ENCODE peak calls at places on chromosomes 16 and 17, in five cellular contexts. One of them, this sample, is unnamed.
A peak's percentile ranks its signal among the peaks of the same experiment; 100 is the strongest.

GRCh38 chr17:29585080-29585751 is 4.2 kb downstream of the GIT1 start:
- DNase-seq in neuronal stem cell: no peak
- DNase-seq in PC-9: peak; percentile 26
- DNase-seq in A549: no peak
- DNase-seq in PC-3: no peak
- DNase-seq in this sample: no peak

GRCh38 chr17:19447085-19447583 is 36.1 kb downstream of the RNF112 start:
- DNase-seq in neuronal stem cell: peak; percentile 83
- DNase-seq in PC-9: peak; percentile 53
- DNase-seq in A549: peak; percentile 80
- DNase-seq in PC-3: peak; percentile 90
- DNase-seq in this sample: peak; percentile 75

GRCh38 chr16:86086471-86086870 is 187.5 kb downstream of the IRF8 start:
- DNase-seq in neuronal stem cell: no peak
- DNase-seq in PC-9: no peak
- DNase-seq in A549: no peak
- DNase-seq in PC-3: no peak
- DNase-seq in this sample: no peak

GRCh38 chr16:28213396-28213795 is 1.6 kb upstream of the XPO6 start:
- DNase-seq in neuronal stem cell: no peak
- DNase-seq in PC-9: no peak
- DNase-seq in A549: no peak
- DNase-seq in PC-3: no peak
- DNase-seq in this sample: no peak

GRCh38 chr17:34241062-34241461 is 14.0 kb upstream of the CCL2 start:
- DNase-seq in neuronal stem cell: no peak
- DNase-seq in PC-9: no peak
- DNase-seq in A549: no peak
- DNase-seq in PC-3: no peak
- DNase-seq in this sample: no peak

GRCh38 chr17:3798273-3799180 is 2.5 kb downstream of the ITGAE start:
- DNase-seq in neuronal stem cell: no peak
- DNase-seq in PC-9: no peak
- DNase-seq in A549: no peak
- DNase-seq in PC-3: peak; percentile 13
- DNase-seq in this sample: no peak

GRCh38 chr17:16933317-16934132 is 38.4 kb downstream of the TNFRSF13B start:
- DNase-seq in neuronal stem cell: no peak
- DNase-seq in PC-9: peak; percentile 52
- DNase-seq in A549: no peak
- DNase-seq in PC-3: peak; percentile 22
- DNase-seq in this sample: no peak

GRCh38 chr17:61635913-61636432 is 45.0 kb upstream of the NACA2 start:
- DNase-seq in neuronal stem cell: peak; percentile 21
- DNase-seq in PC-9: peak; percentile 43
- DNase-seq in A549: no peak
- DNase-seq in PC-3: peak; percentile 86
- DNase-seq in this sample: peak; percentile 9

GRCh38 chr16:57889960-57890751 is 80.8 kb downstream of the CNGB1 start:
- DNase-seq in neuronal stem cell: no peak
- DNase-seq in PC-9: no peak
- DNase-seq in A549: no peak
- DNase-seq in PC-3: no peak
- DNase-seq in this sample: no peak

GRCh38 chr16:29767062-29767461 is 11.0 kb upstream of the ZG16 start:
- DNase-seq in neuronal stem cell: no peak
- DNase-seq in PC-9: no peak
- DNase-seq in A549: no peak
- DNase-seq in PC-3: no peak
- DNase-seq in this sample: no peak

GRCh38 chr17:38353668-38354067 is 2.0 kb downstream of the SOCS7 start:
- DNase-seq in neuronal stem cell: no peak
- DNase-seq in PC-9: no peak
- DNase-seq in A549: no peak
- DNase-seq in PC-3: no peak
- DNase-seq in this sample: no peak

GRCh38 chr16:75566889-75567255 is 693 bp downstream of the GABARAPL2 start:
- DNase-seq in neuronal stem cell: no peak
- DNase-seq in PC-9: no peak
- DNase-seq in A549: no peak
- DNase-seq in PC-3: no peak
- DNase-seq in this sample: peak; percentile 17

GRCh38 chr17:48717367-48718161 is 4.8 kb downstream of the PRAC1 start:
- DNase-seq in neuronal stem cell: no peak
- DNase-seq in PC-9: no peak
- DNase-seq in A549: no peak
- DNase-seq in PC-3: peak; percentile 44
- DNase-seq in this sample: no peak

GRCh38 chr17:82938486-82939212 is 98.8 kb upstream of the ZNF750 start:
- DNase-seq in neuronal stem cell: no peak
- DNase-seq in PC-9: no peak
- DNase-seq in A549: no peak
- DNase-seq in PC-3: no peak
- DNase-seq in this sample: no peak

GRCh38 chr16:11347831-11348230 is 2.6 kb downstream of the RMI2 start:
- DNase-seq in neuronal stem cell: no peak
- DNase-seq in PC-9: peak; percentile 65
- DNase-seq in A549: no peak
- DNase-seq in PC-3: peak; percentile 53
- DNase-seq in this sample: no peak

GRCh38 chr17:38447502-38448095 is 19.3 kb downstream of the ARHGAP23 start:
- DNase-seq in neuronal stem cell: no peak
- DNase-seq in PC-9: no peak
- DNase-seq in A549: no peak
- DNase-seq in PC-3: no peak
- DNase-seq in this sample: no peak

GRCh38 chr16:72637306-72637705 is 410.6 kb downstream of the ZFHX3 start:
- DNase-seq in neuronal stem cell: no peak
- DNase-seq in PC-9: peak; percentile 36
- DNase-seq in A549: no peak
- DNase-seq in PC-3: peak; percentile 55
- DNase-seq in this sample: no peak

GRCh38 chr17:17711708-17712141 is 30.5 kb downstream of the RAI1 start:
- DNase-seq in neuronal stem cell: no peak
- DNase-seq in PC-9: no peak
- DNase-seq in A549: no peak
- DNase-seq in PC-3: no peak
- DNase-seq in this sample: no peak

GRCh38 chr17:39208136-39208535 is 8.1 kb downstream of the RPL19 start:
- DNase-seq in neuronal stem cell: no peak
- DNase-seq in PC-9: no peak
- DNase-seq in A549: no peak
- DNase-seq in PC-3: no peak
- DNase-seq in this sample: peak; percentile 8

GRCh38 chr17:50020841-50021599 is 26.0 kb upstream of the DLX3 start:
- DNase-seq in neuronal stem cell: no peak
- DNase-seq in PC-9: no peak
- DNase-seq in A549: no peak
- DNase-seq in PC-3: no peak
- DNase-seq in this sample: no peak

GRCh38 chr17:31663576-31663975 is 195.5 kb downstream of the COPRS start:
- DNase-seq in neuronal stem cell: no peak
- DNase-seq in PC-9: no peak
- DNase-seq in A549: no peak
- DNase-seq in PC-3: no peak
- DNase-seq in this sample: no peak

GRCh38 chr16:47069841-47070584 is 73.7 kb downstream of the NETO2 start:
- DNase-seq in neuronal stem cell: no peak
- DNase-seq in PC-9: no peak
- DNase-seq in A549: no peak
- DNase-seq in PC-3: no peak
- DNase-seq in this sample: no peak

GRCh38 chr16:48531011-48531962 is 78.7 kb downstream of the N4BP1 start:
- DNase-seq in neuronal stem cell: no peak
- DNase-seq in PC-9: no peak
- DNase-seq in A549: no peak
- DNase-seq in PC-3: no peak
- DNase-seq in this sample: no peak

GRCh38 chr16:14464796-14465195 is 165.3 kb downstream of the PARN start:
- DNase-seq in neuronal stem cell: no peak
- DNase-seq in PC-9: peak; percentile 51
- DNase-seq in A549: no peak
- DNase-seq in PC-3: no peak
- DNase-seq in this sample: no peak

GRCh38 chr17:60305141-60305540 is 86.8 kb downstream of the USP32 start:
- DNase-seq in neuronal stem cell: no peak
- DNase-seq in PC-9: no peak
- DNase-seq in A549: no peak
- DNase-seq in PC-3: no peak
- DNase-seq in this sample: peak; percentile 4
- H3K4me3 ChIP-seq in neuronal stem cell: no peak overlapping the region
- H3K4me3 ChIP-seq in PC-9: no peak overlapping the region
- H3K4me3 ChIP-seq in A549: no peak overlapping the region
- H3K4me3 ChIP-seq in PC-3: no peak overlapping the region
- H3K4me3 ChIP-seq in this sample: no peak overlapping the region

DNA sequence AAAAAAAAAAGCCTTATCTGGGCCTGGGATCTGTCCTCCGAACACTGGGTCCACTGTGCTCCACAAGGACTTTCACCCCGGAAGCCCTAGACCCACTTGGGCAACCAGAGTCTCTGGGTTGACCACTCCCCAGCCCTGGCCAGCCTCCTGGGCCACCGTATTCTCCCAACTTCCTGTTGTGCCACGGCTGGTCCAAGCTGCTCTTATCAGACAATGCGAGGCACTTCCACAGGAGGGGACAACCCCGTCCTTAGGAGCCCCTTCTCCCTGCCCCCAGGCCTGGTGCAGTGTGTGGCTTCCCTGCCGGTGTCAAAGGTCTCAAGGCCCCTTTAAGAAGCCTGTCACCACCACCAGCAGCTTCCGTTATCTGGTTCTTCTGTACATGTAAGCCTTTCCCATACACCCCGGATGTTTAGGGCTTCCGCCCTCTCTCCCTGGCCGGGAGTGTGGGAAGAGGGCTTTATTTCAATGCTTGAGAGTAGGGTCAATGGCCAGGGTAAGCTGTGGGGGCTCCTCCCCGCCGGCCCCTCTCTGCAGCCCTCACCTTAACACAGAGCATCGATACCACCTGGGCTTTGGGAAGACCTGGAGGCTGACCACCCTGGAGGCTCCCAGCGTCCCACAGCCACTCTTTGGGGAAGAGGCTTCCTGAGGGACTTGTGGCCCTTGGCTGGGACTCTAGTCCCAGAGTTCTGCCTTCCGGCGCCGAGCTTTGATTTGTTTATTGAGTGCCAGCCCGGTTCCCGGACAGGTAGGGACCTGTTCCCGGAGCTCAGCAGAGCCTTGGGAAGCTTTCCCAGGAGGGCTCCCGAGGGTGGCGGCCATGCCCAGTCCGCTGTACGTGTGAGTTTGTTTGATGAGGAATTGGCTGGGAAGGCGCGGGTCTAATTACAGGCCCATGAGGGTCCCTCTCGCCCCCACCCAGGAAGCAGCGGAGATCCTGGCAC is 313.1 kb downstream of the SEC14L1 start:
- DNase-seq in neuronal stem cell: no peak
- DNase-seq in PC-9: no peak
- DNase-seq in A549: no peak
- DNase-seq in PC-3: no peak
- DNase-seq in this sample: peak; percentile 71
- H3K4me3 ChIP-seq in neuronal stem cell: no peak overlapping the region
- H3K4me3 ChIP-seq in PC-9: no peak overlapping the region
- H3K4me3 ChIP-seq in A549: no peak overlapping the region
- H3K4me3 ChIP-seq in PC-3: no peak overlapping the region
- H3K4me3 ChIP-seq in this sample: peak overlapping the region; percentile 77

DNA sequence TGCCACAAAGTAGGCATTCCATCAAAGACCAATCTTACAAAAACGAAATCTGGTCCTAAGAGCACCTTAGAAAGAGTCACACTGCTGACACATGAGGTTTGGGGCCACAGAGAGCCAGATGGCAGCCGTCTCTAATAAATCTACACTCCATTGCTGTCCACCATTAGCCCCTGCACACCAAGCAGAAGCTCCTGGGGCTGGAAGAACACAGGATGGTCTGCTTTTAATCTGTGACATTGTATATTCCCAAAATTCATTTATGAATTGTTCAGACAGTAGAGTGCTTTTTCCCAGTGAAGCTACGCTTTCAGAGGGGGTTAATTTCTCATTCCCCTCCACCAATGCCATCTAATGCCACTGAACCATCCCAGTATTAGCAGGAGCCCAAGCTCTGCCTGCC is 1.6 kb downstream of the CYB561 start:
- DNase-seq in neuronal stem cell: no peak
- DNase-seq in PC-9: no peak
- DNase-seq in A549: no peak
- DNase-seq in PC-3: no peak
- DNase-seq in this sample: no peak
- H3K4me3 ChIP-seq in neuronal stem cell: no peak overlapping the region
- H3K4me3 ChIP-seq in PC-9: peak overlapping the region; percentile 67
- H3K4me3 ChIP-seq in A549: no peak overlapping the region
- H3K4me3 ChIP-seq in PC-3: peak overlapping the region; percentile 93
- H3K4me3 ChIP-seq in this sample: no peak overlapping the region

GRCh38 chr17:40436631-40437030 is 6.6 kb upstream of the IGFBP4 start:
- DNase-seq in neuronal stem cell: no peak
- DNase-seq in PC-9: no peak
- DNase-seq in A549: no peak
- DNase-seq in PC-3: no peak
- DNase-seq in this sample: no peak

GRCh38 chr17:40440166-40440565 is 3.1 kb upstream of the IGFBP4 start:
- DNase-seq in neuronal stem cell: no peak
- DNase-seq in PC-9: no peak
- DNase-seq in A549: no peak
- DNase-seq in PC-3: no peak
- DNase-seq in this sample: no peak

GRCh38 chr17:40432864-40433528 is 10.3 kb upstream of the IGFBP4 start:
- DNase-seq in neuronal stem cell: no peak
- DNase-seq in PC-9: no peak
- DNase-seq in A549: no peak
- DNase-seq in PC-3: no peak
- DNase-seq in this sample: no peak

GRCh38 chr17:40433551-40434384 is 9.5 kb upstream of the IGFBP4 start:
- DNase-seq in neuronal stem cell: no peak
- DNase-seq in PC-9: no peak
- DNase-seq in A549: peak; percentile 66
- DNase-seq in PC-3: no peak
- DNase-seq in this sample: no peak

DNA sequence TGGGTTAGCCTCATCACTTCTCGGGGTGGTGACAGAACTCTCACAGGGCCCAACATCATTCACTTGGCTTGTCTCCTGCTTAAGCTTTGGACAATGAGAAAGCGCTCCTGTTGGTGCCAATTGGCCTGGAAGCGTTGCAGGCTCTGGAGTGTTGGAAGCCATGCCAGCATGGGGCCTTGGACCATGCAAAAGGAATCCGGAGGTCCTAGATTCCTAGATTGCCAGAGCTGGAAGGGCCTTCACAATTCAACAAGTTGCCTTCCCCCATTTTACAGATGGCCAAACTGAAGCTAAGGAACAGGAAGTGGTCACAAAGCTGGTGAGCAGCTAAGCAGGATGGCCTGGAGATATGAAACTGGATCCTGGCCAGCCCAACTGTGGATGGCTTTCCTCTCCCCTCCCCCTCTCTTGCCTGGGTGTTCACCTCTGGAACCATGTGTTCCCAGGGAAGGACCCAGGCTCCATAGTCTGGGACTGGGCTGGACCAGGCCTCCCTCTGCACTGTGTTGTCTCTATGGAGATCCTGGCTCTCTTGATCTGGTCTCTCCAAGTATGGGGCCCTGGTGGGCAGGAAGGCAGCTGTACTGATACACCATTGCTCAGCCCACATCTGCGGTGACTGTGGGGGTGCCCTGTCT is 6.0 kb upstream of the IGFBP4 start:
- DNase-seq in neuronal stem cell: no peak
- DNase-seq in PC-9: no peak
- DNase-seq in A549: no peak
- DNase-seq in PC-3: no peak
- DNase-seq in this sample: no peak
- H3K4me3 ChIP-seq in neuronal stem cell: no peak overlapping the region
- H3K4me3 ChIP-seq in PC-9: no peak overlapping the region
- H3K4me3 ChIP-seq in A549: no peak overlapping the region
- H3K4me3 ChIP-seq in PC-3: no peak overlapping the region
- H3K4me3 ChIP-seq in this sample: no peak overlapping the region

GRCh38 chr17:14321980-14322776 is 21.3 kb downstream of the HS3ST3B1 start:
- DNase-seq in neuronal stem cell: no peak
- DNase-seq in PC-9: no peak
- DNase-seq in A549: no peak
- DNase-seq in PC-3: no peak
- DNase-seq in this sample: no peak
- H3K4me3 ChIP-seq in neuronal stem cell: no peak overlapping the region
- H3K4me3 ChIP-seq in PC-9: no peak overlapping the region
- H3K4me3 ChIP-seq in A549: no peak overlapping the region
- H3K4me3 ChIP-seq in PC-3: no peak overlapping the region
- H3K4me3 ChIP-seq in this sample: no peak overlapping the region

This sample was measured in naive thymus-derived CD4-positive, alpha-beta T cell.